ENCODE peak calls at places on chromosomes 16 and 17, in ten cellular contexts. One of them, this sample, is unnamed.

GRCh38 chr17:5069724-5070123 is 8.5 kb upstream of the ZFP3 start:
- DNase-seq in stomach: no peak
- DNase-seq in sciatic nerve: no peak
- DNase-seq in ascending aorta: no peak
- DNase-seq in CD8-positive, alpha-beta T cell: no peak
- DNase-seq in left cardiac atrium: no peak
- DNase-seq in BJ: no peak
- DNase-seq in H7: no peak
- DNase-seq in A549: no peak
- DNase-seq in tibial artery: no peak
- DNase-seq in this sample: no peak

GRCh38 chr17:28912281-28912937 is 9.5 kb upstream of the DHRS13 start:
- DNase-seq in CD8-positive, alpha-beta T cell: peak; percentile 33
- DNase-seq in left cardiac atrium: no peak
- DNase-seq in stomach: no peak
- DNase-seq in BJ: no peak
- DNase-seq in tibial artery: no peak
- DNase-seq in H7: peak; percentile 57
- DNase-seq in sciatic nerve: no peak
- DNase-seq in A549: peak; percentile 40
- DNase-seq in ascending aorta: no peak
- DNase-seq in this sample: no peak

GRCh38 chr16:50711862-50712567 is 18.6 kb downstream of the NOD2 start:
- DNase-seq in stomach: no peak
- DNase-seq in CD8-positive, alpha-beta T cell: no peak
- DNase-seq in H7: peak; percentile 26
- DNase-seq in BJ: no peak
- DNase-seq in tibial artery: no peak
- DNase-seq in ascending aorta: no peak
- DNase-seq in A549: no peak
- DNase-seq in left cardiac atrium: peak; percentile 33
- DNase-seq in sciatic nerve: no peak
- DNase-seq in this sample: no peak

GRCh38 chr17:35695613-35696012 is 35.8 kb upstream of the RASL10B start:
- DNase-seq in CD8-positive, alpha-beta T cell: no peak
- DNase-seq in tibial artery: no peak
- DNase-seq in BJ: no peak
- DNase-seq in left cardiac atrium: no peak
- DNase-seq in A549: no peak
- DNase-seq in ascending aorta: no peak
- DNase-seq in H7: no peak
- DNase-seq in stomach: no peak
- DNase-seq in sciatic nerve: no peak
- DNase-seq in this sample: no peak

GRCh38 chr16:23524001-23524400 is 13.7 kb upstream of the GGA2 start:
- DNase-seq in tibial artery: no peak
- DNase-seq in H7: no peak
- DNase-seq in left cardiac atrium: no peak
- DNase-seq in A549: no peak
- DNase-seq in sciatic nerve: no peak
- DNase-seq in ascending aorta: no peak
- DNase-seq in CD8-positive, alpha-beta T cell: no peak
- DNase-seq in stomach: no peak
- DNase-seq in BJ: no peak
- DNase-seq in this sample: no peak

GRCh38 chr16:88651989-88652762 is 1.3 kb upstream of the CYBA start:
- DNase-seq in sciatic nerve: no peak
- DNase-seq in CD8-positive, alpha-beta T cell: no peak
- DNase-seq in ascending aorta: no peak
- DNase-seq in A549: no peak
- DNase-seq in left cardiac atrium: no peak
- DNase-seq in stomach: no peak
- DNase-seq in H7: no peak
- DNase-seq in BJ: no peak
- DNase-seq in tibial artery: no peak
- DNase-seq in this sample: no peak

GRCh38 chr16:87421369-87421912 is 29.3 kb downstream of the MAP1LC3B start:
- DNase-seq in tibial artery: no peak
- DNase-seq in ascending aorta: no peak
- DNase-seq in H7: no peak
- DNase-seq in stomach: no peak
- DNase-seq in A549: no peak
- DNase-seq in left cardiac atrium: no peak
- DNase-seq in sciatic nerve: no peak
- DNase-seq in CD8-positive, alpha-beta T cell: no peak
- DNase-seq in BJ: no peak
- DNase-seq in this sample: no peak

GRCh38 chr17:48044851-48045250 is 3.3 kb upstream of the NFE2L1 start:
- DNase-seq in BJ: no peak
- DNase-seq in CD8-positive, alpha-beta T cell: no peak
- DNase-seq in H7: no peak
- DNase-seq in stomach: no peak
- DNase-seq in tibial artery: no peak
- DNase-seq in left cardiac atrium: no peak
- DNase-seq in A549: no peak
- DNase-seq in ascending aorta: no peak
- DNase-seq in sciatic nerve: no peak
- DNase-seq in this sample: no peak

GRCh38 chr17:34615326-34615725 is 35.9 kb downstream of the TMEM132E start:
- DNase-seq in CD8-positive, alpha-beta T cell: no peak
- DNase-seq in ascending aorta: no peak
- DNase-seq in stomach: no peak
- DNase-seq in A549: no peak
- DNase-seq in left cardiac atrium: no peak
- DNase-seq in sciatic nerve: no peak
- DNase-seq in H7: no peak
- DNase-seq in BJ: no peak
- DNase-seq in tibial artery: no peak
- DNase-seq in this sample: no peak

GRCh38 chr17:4018446-4018845 is 54.2 kb upstream of the ATP2A3 start:
- DNase-seq in ascending aorta: no peak
- DNase-seq in left cardiac atrium: no peak
- DNase-seq in CD8-positive, alpha-beta T cell: no peak
- DNase-seq in stomach: no peak
- DNase-seq in tibial artery: no peak
- DNase-seq in BJ: no peak
- DNase-seq in sciatic nerve: no peak
- DNase-seq in A549: no peak
- DNase-seq in H7: no peak
- DNase-seq in this sample: no peak